ENCODE peak calls at places on chromosomes 16 and 17, in four cellular contexts. W is GM12891, E is K562, G is GM12878. J is an unnamed sample.

GRCh38 chr17:63946440-63947363 is 14.6 kb upstream of the CD79B start:
- DNase-seq in G (no peak), E (peak; percentile 89), W (peak; percentile 95), J (peak; percentile 45)

GRCh38 chr17:82287849-82288601 is 14.5 kb upstream of the CSNK1D start:
- DNase-seq in W (no peak), E (peak; percentile 70), G (no peak), J (peak; percentile 98)

GRCh38 chr16:89785523-89786155 is 30.8 kb downstream of the FANCA start:
- DNase-seq in E (no peak), G (no peak), W (no peak), J (no peak)

GRCh38 chr17:48043171-48043570 is 5.0 kb upstream of the NFE2L1 start:
- DNase-seq in E (no peak), W (no peak), G (no peak), J (no peak)

GRCh38 chr17:57832299-57832698 is 17.5 kb downstream of the MRPS23 start:
- DNase-seq in W (no peak), G (no peak), E (no peak), J (peak; percentile 52)

GRCh38 chr16:11506816-11507305 is 79.9 kb downstream of the LITAF start:
- DNase-seq in G (no peak), W (no peak), E (no peak), J (peak; percentile 40)

GRCh38 chr16:29710227-29711219 is 31.5 kb downstream of the QPRT start:
- DNase-seq in W (no peak), E (peak; percentile 60), G (no peak), J (peak; percentile 60)

GRCh38 chr17:19013226-19013625 is 8.7 kb upstream of the FAM83G start:
- DNase-seq in E (no peak), G (no peak), W (no peak), J (no peak)

GRCh38 chr16:22007509-22008214 is at the start of gene MOSMO:
- DNase-seq in E (peak; percentile 81), W (peak; percentile 75), G (no peak), J (peak; percentile 64)

GRCh38 chr16:6335072-6335471 is 997.6 kb upstream of the RBFOX1 start:
- DNase-seq in E (peak; percentile 42), G (no peak), W (no peak), J (no peak)

GRCh38 chr17:39735882-39736281 is 1.9 kb upstream of the GRB7 start:
- DNase-seq in G (no peak), W (no peak), E (no peak), J (no peak)

GRCh38 chr17:9401434-9401833 is 174.2 kb downstream of the STX8 start:
- DNase-seq in W (no peak), G (no peak), E (no peak), J (no peak)

DNA sequence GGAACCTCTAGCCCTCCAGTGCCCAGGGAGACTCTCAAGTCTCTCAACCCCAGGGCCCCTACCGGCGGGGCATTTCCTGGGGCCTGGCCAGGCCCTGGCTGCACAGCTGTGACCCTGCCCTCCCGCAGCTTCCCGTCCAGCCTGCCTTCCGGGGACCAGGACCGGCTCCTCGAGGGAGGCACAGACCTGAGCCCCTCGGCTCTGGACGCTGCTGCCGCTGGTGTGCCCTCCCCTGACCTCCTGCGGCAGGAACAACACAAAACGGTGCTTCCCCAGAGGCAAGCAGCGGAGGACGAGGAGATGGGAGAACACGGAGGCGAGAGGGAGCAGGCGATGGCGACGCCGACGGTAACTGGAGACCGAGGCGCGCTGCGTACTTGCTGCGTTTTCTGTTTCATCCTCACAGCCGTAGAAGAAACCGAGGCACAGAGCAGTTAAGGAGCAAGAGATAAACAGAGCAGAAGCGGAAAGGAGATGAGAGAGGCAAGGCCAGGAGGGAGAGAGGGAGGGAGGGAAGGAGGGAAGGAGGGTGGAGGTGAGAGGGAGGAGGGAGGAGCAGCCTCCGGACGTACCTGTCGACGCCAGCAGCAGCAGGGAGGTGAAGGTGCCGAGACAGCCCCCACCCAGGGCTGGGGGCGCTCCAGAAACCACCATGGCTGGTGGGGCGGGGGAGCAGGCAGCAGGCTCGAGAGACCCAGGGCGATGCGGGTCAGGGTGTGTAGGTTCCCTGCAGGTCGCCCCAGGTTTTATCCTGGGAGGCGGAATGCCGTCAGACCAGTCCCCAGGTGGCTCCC is at the start of gene PRSS22:
- DNase-seq in E (peak; percentile 9), W (no peak), G (no peak), J (no peak)
- TF ChIP-seq SPI1 in E (no peak), W (no peak), G (no peak), J (no peak)

DNA sequence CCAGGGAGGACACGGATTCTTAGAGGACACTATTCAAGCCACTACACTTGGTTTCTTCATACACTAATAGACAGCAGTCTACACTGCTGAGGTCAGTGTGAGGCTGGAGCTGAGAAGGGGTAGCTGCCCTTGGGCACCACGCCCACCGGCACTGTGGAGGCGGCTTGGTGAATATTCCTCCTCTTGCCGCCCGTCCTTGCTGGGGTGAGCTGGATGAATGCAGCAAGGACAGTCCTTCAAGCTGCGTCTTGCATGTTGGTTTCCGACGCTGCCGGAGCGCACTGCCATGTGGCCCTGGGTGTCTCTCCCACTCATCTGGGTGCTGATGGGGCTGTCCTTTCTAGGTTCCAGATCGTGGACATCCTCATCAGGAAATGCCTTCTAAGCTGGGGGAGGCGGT is 2.6 kb downstream of the ZNF205 start:
- DNase-seq in W (no peak), E (no peak), G (no peak), J (no peak)
- TF ChIP-seq SPI1 in W (no peak), E (no peak), G (no peak), J (no peak)

GRCh38 chr17:34451313-34451712 is 88.3 kb upstream of the CCL1 start:
- DNase-seq in W (no peak), E (no peak), G (no peak), J (no peak)
- TF ChIP-seq SPI1 in W (no peak), E (no peak), G (no peak), J (no peak)

DNA sequence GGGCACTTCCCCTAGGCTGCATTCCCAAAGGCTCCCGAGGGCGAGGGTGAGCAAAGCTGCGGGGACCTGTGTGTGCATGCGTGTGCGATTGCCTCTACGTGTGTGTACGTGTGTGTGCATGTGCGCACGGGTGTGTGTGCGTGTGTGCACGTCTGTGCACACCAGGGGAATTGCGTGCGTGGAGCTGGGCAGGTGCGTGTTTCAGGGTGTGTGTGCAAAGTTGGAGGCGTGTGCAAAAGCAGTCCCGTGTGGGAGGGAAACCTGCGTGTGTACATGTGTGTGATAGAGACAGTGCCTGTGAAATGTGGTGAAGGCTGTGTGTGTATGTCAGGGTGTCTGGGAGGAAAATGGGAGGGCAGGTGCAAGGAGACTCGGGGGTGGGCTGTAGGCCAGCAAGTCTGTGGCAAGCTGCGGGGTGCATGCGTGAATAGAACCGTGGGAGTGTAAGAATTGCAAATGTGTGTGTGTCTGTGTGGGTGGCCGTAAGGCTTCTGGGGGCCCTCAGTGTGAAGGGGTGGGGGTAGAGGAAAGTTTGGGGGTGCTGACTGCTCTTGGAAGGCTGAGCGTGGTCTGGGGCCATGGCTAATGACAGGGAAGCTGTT is 481 bp downstream of the SEC14L5 start:
- DNase-seq in W (no peak), G (no peak), E (no peak), J (no peak)
- TF ChIP-seq SPI1 in W (no peak), G (no peak), E (no peak), J (no peak)